ENCODE peak calls at places on chromosomes 3 and 15, in four cellular contexts. Y is K562, Q is HepG2, F is GM12878. T is an unnamed sample.

GRCh38 chr3:30810617-30811016 is 83.8 kb downstream of the GADL1 start:
- DNase-seq in Y (no peak), Q (no peak), F (no peak), T (peak; percentile 1)

GRCh38 chr15:66907826-66908502 is 157.4 kb upstream of the SMAD3 start:
- DNase-seq in Y (no peak), Q (peak; percentile 56), F (peak; percentile 39), T (no peak)

GRCh38 chr15:48790716-48791115 is 20.2 kb downstream of the CEP152 start:
- DNase-seq in Y (no peak), Q (no peak), F (no peak), T (no peak)

GRCh38 chr3:49110780-49111179 is 6.2 kb upstream of the QARS1 start:
- DNase-seq in Y (no peak), Q (no peak), F (no peak), T (no peak)

GRCh38 chr15:67193223-67194009 is 61.0 kb downstream of the AAGAB start:
- DNase-seq in Y (no peak), Q (no peak), F (no peak), T (no peak)

GRCh38 chr15:88938802-88939485 is 25.8 kb upstream of the MFGE8 start:
- DNase-seq in Y (peak; percentile 37), Q (no peak), F (no peak), T (no peak)

GRCh38 chr3:187210555-187211327 is 13.5 kb downstream of the RTP1 start:
- DNase-seq in Y (peak; percentile 33), Q (no peak), F (no peak), T (no peak)

GRCh38 chr3:20344400-20344959 is 158.5 kb upstream of the SGO1 start:
- DNase-seq in Y (no peak), Q (no peak), F (no peak), T (no peak)

GRCh38 chr3:4800595-4800994 is 178.6 kb upstream of the BHLHE40 start:
- DNase-seq in Y (no peak), Q (no peak), F (no peak), T (no peak)

GRCh38 chr3:123568875-123569274 is 16.0 kb downstream of the HACD2 start:
- DNase-seq in Y (no peak), Q (no peak), F (no peak), T (peak; percentile 26)

GRCh38 chr15:88652456-88653199 is 13.8 kb downstream of the ISG20 start:
- DNase-seq in Y (no peak), Q (no peak), F (no peak), T (no peak)

GRCh38 chr15:59918994-59919951 is 84.8 kb upstream of the FOXB1 start:
- DNase-seq in Y (no peak), Q (no peak), F (peak; percentile 57), T (no peak)

GRCh38 chr15:77904901-77905300 is 172.6 kb downstream of the TBC1D2B start:
- DNase-seq in Y (no peak), Q (no peak), F (no peak), T (no peak)

GRCh38 chr15:77904436-77904821 is 173.1 kb downstream of the TBC1D2B start:
- DNase-seq in Y (no peak), Q (no peak), F (no peak), T (no peak)

GRCh38 chr15:77905301-77905920 is 172.1 kb downstream of the TBC1D2B start:
- DNase-seq in Y (no peak), Q (no peak), F (no peak), T (no peak)

GRCh38 chr15:77909131-77909940 is 168.2 kb downstream of the TBC1D2B start:
- DNase-seq in Y (no peak), Q (no peak), F (no peak), T (no peak)

DNA sequence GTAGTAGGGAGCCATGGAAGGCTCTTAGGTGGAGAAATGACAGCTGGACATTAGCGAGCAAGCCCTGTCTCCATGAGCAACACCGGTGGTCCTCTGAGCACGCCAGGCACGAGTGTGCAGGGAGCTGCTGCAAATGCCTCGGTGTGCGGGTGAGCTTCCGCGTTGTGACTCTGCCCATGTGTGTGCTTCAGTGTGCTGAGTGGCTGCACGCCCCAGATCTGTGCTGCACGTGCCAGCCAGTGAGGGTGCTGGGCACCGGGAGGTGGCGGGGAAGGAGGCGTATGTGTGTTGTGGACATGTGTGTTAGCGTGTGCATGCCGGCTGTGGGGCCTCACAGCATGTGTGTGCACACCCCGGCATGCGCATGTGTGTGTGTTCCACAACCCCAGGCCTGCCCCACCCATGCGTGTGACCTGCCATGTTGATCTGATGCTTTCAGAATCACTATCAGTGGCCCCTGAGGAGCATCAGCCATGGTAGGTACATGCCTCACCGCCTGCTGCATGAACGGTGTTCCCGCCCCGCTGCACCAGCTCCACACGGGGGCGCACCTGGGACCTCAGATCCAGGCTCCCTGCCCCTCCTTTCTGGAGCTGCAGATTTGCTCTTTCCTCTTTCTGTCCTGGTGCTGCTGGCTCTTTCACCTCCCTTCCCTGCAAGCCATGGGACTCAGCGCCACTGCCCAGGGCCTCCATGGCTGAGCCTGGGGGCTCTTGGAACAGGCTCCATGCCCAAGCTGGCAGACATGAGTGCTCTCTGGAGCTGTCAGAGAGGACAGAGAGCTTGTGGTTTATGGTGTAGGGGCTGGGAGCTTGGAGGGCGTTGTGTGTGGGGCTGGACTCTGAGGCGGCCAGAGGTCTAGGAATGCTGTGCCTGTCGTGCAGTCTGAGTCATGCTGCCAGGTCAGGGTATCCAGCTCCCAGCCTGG is 169.4 kb downstream of the TBC1D2B start:
- DNase-seq in Y (peak; percentile 46), Q (peak; percentile 61), F (no peak), T (no peak)
- H3K27ac ChIP-seq in Y (no peak overlapping the region), Q (peak overlapping the region; percentile 34), F (no peak overlapping the region), T (no peak overlapping the region)

DNA sequence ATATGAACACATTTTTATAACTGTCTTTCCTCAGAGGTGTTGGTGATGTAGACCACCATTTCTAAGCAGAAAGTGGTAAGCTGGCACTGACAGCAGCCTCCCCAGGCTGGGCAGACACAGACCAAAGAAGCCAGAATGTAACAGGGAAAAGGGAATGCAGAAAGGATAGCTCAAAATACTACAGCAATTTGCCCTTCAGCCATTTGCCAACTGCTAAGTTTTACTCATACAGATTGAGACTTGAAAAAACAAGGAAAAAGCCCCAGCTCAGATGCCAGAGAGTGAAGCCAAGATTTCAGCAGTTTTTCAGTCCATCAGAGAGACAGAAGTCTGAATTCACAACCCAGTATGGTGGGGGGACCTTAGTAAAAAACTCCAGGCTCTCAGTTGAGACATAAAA is 73.6 kb upstream of the ABI3BP start:
- DNase-seq in Y (no peak), Q (no peak), F (no peak), T (no peak)
- TF ChIP-seq ZBTB33 in Y (no peak), Q (no peak), F (no peak), T (no peak)

GRCh38 chr15:70438776-70439175 is 324.6 kb downstream of the UACA start:
- DNase-seq in Y (no peak), Q (no peak), F (no peak), T (no peak)

GRCh38 chr15:70436428-70436827 is 326.9 kb downstream of the UACA start:
- DNase-seq in Y (no peak), Q (no peak), F (peak; percentile 55), T (no peak)

GRCh38 chr15:70439304-70439877 is 324.0 kb downstream of the UACA start:
- DNase-seq in Y (peak; percentile 68), Q (no peak), F (no peak), T (no peak)

GRCh38 chr15:70437089-70437488 is 326.3 kb downstream of the UACA start:
- DNase-seq in Y (no peak), Q (peak; percentile 58), F (no peak), T (no peak)

GRCh38 chr15:70437882-70438331 is 325.5 kb downstream of the UACA start:
- DNase-seq in Y (no peak), Q (no peak), F (no peak), T (peak; percentile 65)
- TF ChIP-seq SMC3 in Y (no peak), Q (no peak), F (no peak), T (no peak)

DNA sequence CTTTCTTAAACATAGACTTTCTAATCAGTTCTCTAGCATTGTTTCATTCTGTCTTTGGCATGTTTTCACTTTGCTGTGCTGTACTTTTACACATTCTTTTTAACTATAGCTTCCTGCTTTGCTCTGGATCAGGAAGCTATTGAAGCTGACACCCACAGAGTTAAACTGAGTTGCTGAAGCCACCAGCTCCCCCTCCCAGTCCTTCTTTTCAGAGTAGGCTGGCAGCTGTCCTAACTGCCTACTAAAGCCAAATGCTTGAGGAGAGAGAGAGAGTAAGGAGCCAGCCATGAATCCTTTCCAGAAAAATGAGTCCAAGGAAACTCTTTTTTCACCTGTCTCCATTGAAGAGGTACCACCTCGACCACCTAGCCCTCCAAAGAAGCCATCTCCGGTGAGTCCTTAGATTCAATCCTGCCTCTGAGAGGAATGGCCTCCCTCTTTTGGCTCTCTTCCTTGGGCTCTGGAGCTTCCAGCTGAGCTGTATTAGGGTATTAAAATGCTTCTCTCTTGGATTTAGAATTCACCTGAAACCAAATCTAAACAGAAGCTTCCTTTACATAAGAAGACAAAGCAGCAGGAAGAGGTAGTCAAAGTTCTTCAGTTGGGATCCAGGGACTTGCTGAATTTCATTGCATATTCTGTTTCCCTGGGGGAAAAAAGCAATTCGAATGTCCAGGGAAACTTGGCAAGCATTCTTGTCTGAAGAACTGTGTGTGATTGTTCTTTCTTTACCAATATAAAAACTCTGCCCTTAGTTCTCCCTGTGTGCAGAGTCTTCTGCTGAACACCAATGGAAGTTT is at the start of gene SLC15A2:
- DNase-seq in Y (no peak), Q (no peak), F (no peak), T (no peak)
- H3K27ac ChIP-seq in Y (no peak within 1 kb of the TSS), Q (no peak within 1 kb of the TSS), F (no peak within 1 kb of the TSS), T (no peak within 1 kb of the TSS)

DNA sequence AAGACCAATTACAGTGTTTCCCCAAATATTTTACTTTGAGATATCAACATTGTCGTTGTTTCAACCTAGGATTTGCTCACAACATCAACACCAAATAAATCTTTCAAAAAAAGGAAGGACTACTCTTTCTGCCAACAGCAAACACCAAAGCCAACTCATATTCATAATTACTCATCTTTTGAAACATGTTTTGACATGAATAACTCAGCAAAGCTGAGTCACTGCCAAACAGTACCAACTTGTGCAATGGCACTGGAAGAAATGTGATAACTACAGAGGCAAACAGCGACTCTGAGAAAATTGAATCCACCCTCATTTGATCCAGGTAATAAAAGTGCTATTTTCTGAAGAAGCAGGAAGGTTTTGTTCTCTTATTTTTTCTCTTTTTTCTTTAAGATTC is 67.2 kb downstream of the PEX5L start:
- DNase-seq in Y (no peak), Q (no peak), F (peak; percentile 54), T (no peak)
- TF ChIP-seq ZBTB33 in Y (no peak), Q (no peak), F (no peak), T (no peak)

T was measured in SK-N-SH.